ENCODE peak calls at places on chromosomes 2 and 18, in seven cellular contexts. One of them, this sample, is unnamed. For H3K4me1, the result is how much of the 10 kb centered on the place peaks cover.

GRCh38 chr2:9655441-9656269 is 24.9 kb upstream of the YWHAQ start:
- DNase-seq in PC-3: peak
- DNase-seq in GM23338: no peak
- DNase-seq in neural progenitor cell: no peak
- DNase-seq in HCT116: no peak
- DNase-seq in hepatocyte: no peak
- DNase-seq in OCI-LY7: no peak
- DNase-seq in this sample: peak

GRCh38 chr2:152506843-152507242 is 171.9 kb downstream of the FMNL2 start:
- DNase-seq in PC-3: peak
- DNase-seq in GM23338: no peak
- DNase-seq in neural progenitor cell: no peak
- DNase-seq in HCT116: no peak
- DNase-seq in hepatocyte: no peak
- DNase-seq in OCI-LY7: no peak
- DNase-seq in this sample: peak

GRCh38 chr2:155368934-155369333 is 670.4 kb downstream of the KCNJ3 start:
- DNase-seq in PC-3: peak
- DNase-seq in GM23338: peak
- DNase-seq in neural progenitor cell: no peak
- DNase-seq in HCT116: peak
- DNase-seq in hepatocyte: peak
- DNase-seq in OCI-LY7: peak
- DNase-seq in this sample: peak

GRCh38 chr2:119747311-119747710 is 12.4 kb upstream of the PTPN4 start:
- DNase-seq in PC-3: no peak
- DNase-seq in GM23338: no peak
- DNase-seq in neural progenitor cell: no peak
- DNase-seq in HCT116: no peak
- DNase-seq in hepatocyte: no peak
- DNase-seq in OCI-LY7: no peak
- DNase-seq in this sample: no peak

GRCh38 chr2:45382744-45383143 is 228.3 kb downstream of the SRBD1 start:
- DNase-seq in PC-3: peak
- DNase-seq in GM23338: no peak
- DNase-seq in neural progenitor cell: no peak
- DNase-seq in HCT116: no peak
- DNase-seq in hepatocyte: no peak
- DNase-seq in OCI-LY7: no peak
- DNase-seq in this sample: peak

GRCh38 chr18:7789853-7790552 is 222.9 kb downstream of the PTPRM start:
- DNase-seq in PC-3: peak
- DNase-seq in GM23338: peak
- DNase-seq in neural progenitor cell: peak
- DNase-seq in HCT116: peak
- DNase-seq in hepatocyte: peak
- DNase-seq in OCI-LY7: no peak
- DNase-seq in this sample: peak

GRCh38 chr2:84836215-84836614 is 44.7 kb downstream of the TRABD2A start:
- DNase-seq in PC-3: no peak
- DNase-seq in GM23338: no peak
- DNase-seq in neural progenitor cell: no peak
- DNase-seq in HCT116: no peak
- DNase-seq in hepatocyte: no peak
- DNase-seq in OCI-LY7: no peak
- DNase-seq in this sample: no peak

GRCh38 chr2:4635289-4635688 is 931.9 kb downstream of the DCDC2C start:
- DNase-seq in PC-3: no peak
- DNase-seq in GM23338: no peak
- DNase-seq in neural progenitor cell: no peak
- DNase-seq in HCT116: no peak
- DNase-seq in hepatocyte: no peak
- DNase-seq in OCI-LY7: no peak
- DNase-seq in this sample: no peak

GRCh38 chr2:223328578-223328977 is 273.6 kb downstream of the SCG2 start:
- DNase-seq in PC-3: no peak
- DNase-seq in GM23338: no peak
- DNase-seq in neural progenitor cell: no peak
- DNase-seq in HCT116: no peak
- DNase-seq in hepatocyte: no peak
- DNase-seq in OCI-LY7: no peak
- DNase-seq in this sample: no peak

GRCh38 chr2:37775908-37776250 is 104.4 kb upstream of the CDC42EP3 start:
- DNase-seq in PC-3: no peak
- DNase-seq in GM23338: peak
- DNase-seq in neural progenitor cell: no peak
- DNase-seq in HCT116: no peak
- DNase-seq in hepatocyte: no peak
- DNase-seq in OCI-LY7: no peak
- DNase-seq in this sample: peak

GRCh38 chr18:28175930-28176673 is 828 bp downstream of the CDH2 start:
- DNase-seq in PC-3: peak
- DNase-seq in GM23338: peak
- DNase-seq in neural progenitor cell: peak
- DNase-seq in HCT116: no peak
- DNase-seq in hepatocyte: peak
- DNase-seq in OCI-LY7: no peak
- DNase-seq in this sample: peak

GRCh38 chr2:236342507-236342906 is 78.3 kb upstream of the ASB18 start:
- DNase-seq in PC-3: no peak
- DNase-seq in GM23338: no peak
- DNase-seq in neural progenitor cell: no peak
- DNase-seq in HCT116: no peak
- DNase-seq in hepatocyte: no peak
- DNase-seq in OCI-LY7: no peak
- DNase-seq in this sample: no peak

GRCh38 chr18:24702001-24702400 is 241.6 kb downstream of the HRH4 start:
- DNase-seq in PC-3: no peak
- DNase-seq in GM23338: peak
- DNase-seq in neural progenitor cell: no peak
- DNase-seq in HCT116: no peak
- DNase-seq in hepatocyte: no peak
- DNase-seq in OCI-LY7: no peak
- DNase-seq in this sample: no peak

GRCh38 chr2:46632349-46632748 is 153.0 kb downstream of the TMEM247 start:
- DNase-seq in PC-3: peak
- DNase-seq in GM23338: peak
- DNase-seq in neural progenitor cell: peak
- DNase-seq in HCT116: peak
- DNase-seq in hepatocyte: peak
- DNase-seq in OCI-LY7: peak
- DNase-seq in this sample: peak
- TF ChIP-seq EZH2phosphoT487 in PC-3: no peak
- TF ChIP-seq EZH2phosphoT487 in GM23338: no peak
- TF ChIP-seq EZH2phosphoT487 in neural progenitor cell: no peak
- TF ChIP-seq EZH2phosphoT487 in HCT116: no peak
- TF ChIP-seq EZH2phosphoT487 in hepatocyte: no peak
- TF ChIP-seq EZH2phosphoT487 in OCI-LY7: no peak
- TF ChIP-seq EZH2phosphoT487 in this sample: no peak

DNA sequence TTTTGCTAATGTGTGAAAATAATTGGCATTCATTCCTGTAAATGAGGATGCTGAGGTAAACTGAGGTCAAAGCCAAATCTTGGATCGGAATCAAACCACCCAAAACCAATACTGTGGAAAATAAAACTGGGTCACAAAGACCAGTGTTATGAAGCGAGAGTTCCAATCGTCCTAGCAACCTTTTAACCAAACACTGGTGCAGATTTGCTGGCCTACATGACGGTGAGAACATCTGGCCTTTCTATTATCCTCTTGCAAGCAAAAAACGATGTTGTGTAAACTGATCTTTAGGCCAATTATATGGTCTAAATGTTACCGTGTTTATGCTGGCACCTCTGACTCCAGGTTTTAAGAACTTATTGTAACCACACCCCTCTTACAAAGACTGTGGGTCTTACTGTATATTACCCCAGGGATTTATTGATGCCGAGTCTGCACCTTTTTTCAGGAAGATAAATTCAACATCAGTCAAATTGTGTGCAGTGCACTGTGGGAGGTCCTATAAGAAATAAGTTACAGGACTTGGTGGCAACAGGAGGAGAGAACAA is 145.9 kb downstream of the GFPT1 start:
- DNase-seq in PC-3: no peak
- DNase-seq in GM23338: no peak
- DNase-seq in neural progenitor cell: no peak
- DNase-seq in HCT116: no peak
- DNase-seq in hepatocyte: peak
- DNase-seq in OCI-LY7: no peak
- DNase-seq in this sample: no peak
- H3K4me1 ChIP-seq in PC-3: under half
- H3K4me1 ChIP-seq in GM23338: under half
- H3K4me1 ChIP-seq in neural progenitor cell: under half
- H3K4me1 ChIP-seq in HCT116: under half
- H3K4me1 ChIP-seq in hepatocyte: under half
- H3K4me1 ChIP-seq in OCI-LY7: under half
- H3K4me1 ChIP-seq in this sample: half or more

GRCh38 chr2:100981011-100981410 is 21.1 kb upstream of the RPL31 start:
- DNase-seq in PC-3: no peak
- DNase-seq in GM23338: no peak
- DNase-seq in neural progenitor cell: no peak
- DNase-seq in HCT116: no peak
- DNase-seq in hepatocyte: no peak
- DNase-seq in OCI-LY7: no peak
- DNase-seq in this sample: no peak

GRCh38 chr2:100977511-100977910 is 24.6 kb upstream of the RPL31 start:
- DNase-seq in PC-3: no peak
- DNase-seq in GM23338: no peak
- DNase-seq in neural progenitor cell: no peak
- DNase-seq in HCT116: no peak
- DNase-seq in hepatocyte: no peak
- DNase-seq in OCI-LY7: no peak
- DNase-seq in this sample: no peak

GRCh38 chr2:100976634-100977391 is 25.3 kb upstream of the RPL31 start:
- DNase-seq in PC-3: no peak
- DNase-seq in GM23338: no peak
- DNase-seq in neural progenitor cell: no peak
- DNase-seq in HCT116: no peak
- DNase-seq in hepatocyte: peak
- DNase-seq in OCI-LY7: peak
- DNase-seq in this sample: no peak

GRCh38 chr2:100980046-100980445 is 22.0 kb upstream of the RPL31 start:
- DNase-seq in PC-3: no peak
- DNase-seq in GM23338: peak
- DNase-seq in neural progenitor cell: no peak
- DNase-seq in HCT116: no peak
- DNase-seq in hepatocyte: no peak
- DNase-seq in OCI-LY7: no peak
- DNase-seq in this sample: no peak

DNA sequence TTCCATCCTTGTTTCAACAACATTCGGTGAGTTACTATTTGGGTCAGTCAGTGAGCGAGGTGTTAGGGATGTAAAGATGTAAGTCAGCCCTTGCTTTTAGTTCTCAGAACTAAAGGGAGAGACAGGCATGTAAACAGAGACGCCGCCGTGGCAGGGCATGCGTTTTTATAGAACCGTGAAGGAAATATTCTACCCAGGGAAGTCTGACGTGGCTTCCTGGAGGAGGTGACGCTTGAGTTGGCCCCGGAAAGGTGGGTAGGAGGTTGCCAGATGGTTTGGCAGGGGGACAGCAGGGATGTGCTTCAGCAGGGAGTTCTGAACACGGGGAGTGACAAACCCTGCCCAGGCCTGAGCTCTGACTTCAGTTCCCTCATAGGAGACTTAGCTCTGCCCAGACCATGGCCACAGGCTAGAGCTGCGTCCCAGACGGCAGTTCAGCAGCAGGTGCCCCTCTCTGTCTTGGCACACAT is 23.5 kb upstream of the RPL31 start:
- DNase-seq in PC-3: no peak
- DNase-seq in GM23338: no peak
- DNase-seq in neural progenitor cell: no peak
- DNase-seq in HCT116: no peak
- DNase-seq in hepatocyte: no peak
- DNase-seq in OCI-LY7: peak
- DNase-seq in this sample: no peak
- H3K4me3 ChIP-seq in PC-3: no peak
- H3K4me3 ChIP-seq in GM23338: no peak
- H3K4me3 ChIP-seq in neural progenitor cell: no peak
- H3K4me3 ChIP-seq in HCT116: no peak
- H3K4me3 ChIP-seq in hepatocyte: no peak
- H3K4me3 ChIP-seq in OCI-LY7: no peak
- H3K4me3 ChIP-seq in this sample: no peak

DNA sequence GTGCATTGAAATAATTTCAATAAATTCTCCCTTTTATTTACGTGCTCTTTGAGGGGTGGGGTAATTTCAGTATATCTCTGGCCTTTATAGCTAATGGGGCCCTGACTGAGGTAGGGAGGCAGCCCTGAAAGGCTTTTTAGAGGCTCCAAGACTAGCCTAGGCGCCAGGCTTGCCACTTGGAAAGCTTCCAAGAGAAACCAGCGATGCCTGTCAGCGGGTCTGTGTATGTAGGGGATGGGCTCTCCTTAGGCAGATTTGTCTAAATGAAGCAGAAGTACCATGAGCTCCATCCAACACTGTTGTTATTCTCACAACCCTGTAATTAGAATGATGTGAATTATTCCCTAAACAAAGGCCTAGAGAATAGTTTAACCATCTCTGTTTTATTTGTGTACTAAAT is 138.0 kb downstream of the B3GNT2 start:
- DNase-seq in PC-3: no peak
- DNase-seq in GM23338: no peak
- DNase-seq in neural progenitor cell: no peak
- DNase-seq in HCT116: no peak
- DNase-seq in hepatocyte: no peak
- DNase-seq in OCI-LY7: no peak
- DNase-seq in this sample: no peak
- TF ChIP-seq EZH2phosphoT487 in PC-3: no peak
- TF ChIP-seq EZH2phosphoT487 in GM23338: no peak
- TF ChIP-seq EZH2phosphoT487 in neural progenitor cell: no peak
- TF ChIP-seq EZH2phosphoT487 in HCT116: no peak
- TF ChIP-seq EZH2phosphoT487 in hepatocyte: no peak
- TF ChIP-seq EZH2phosphoT487 in OCI-LY7: no peak
- TF ChIP-seq EZH2phosphoT487 in this sample: no peak

GRCh38 chr2:2013476-2013875 is 269.2 kb upstream of the PXDN start:
- DNase-seq in PC-3: no peak
- DNase-seq in GM23338: no peak
- DNase-seq in neural progenitor cell: no peak
- DNase-seq in HCT116: no peak
- DNase-seq in hepatocyte: no peak
- DNase-seq in OCI-LY7: no peak
- DNase-seq in this sample: no peak
- H3K4me1 ChIP-seq in PC-3: under half
- H3K4me1 ChIP-seq in GM23338: under half
- H3K4me1 ChIP-seq in neural progenitor cell: under half
- H3K4me1 ChIP-seq in HCT116: under half
- H3K4me1 ChIP-seq in hepatocyte: under half
- H3K4me1 ChIP-seq in OCI-LY7: under half
- H3K4me1 ChIP-seq in this sample: under half